ENCODE peak calls at places on chromosomes 13 and 19, in seven cellular contexts. O is fibroblast of pulmonary artery, V is omental fat pad, U is neural progenitor cell, A is glutamatergic neuron, H is GM13976, Q is endothelial cell. S is an unnamed sample.

GRCh38 chr13:107847406-107847805 is 367.9 kb downstream of the LIG4 start:
- DNase-seq in O (peak), V (no peak), U (peak), A (peak), H (no peak), Q (no peak), S (no peak)

GRCh38 chr19:51181913-51182419 is 39.9 kb downstream of the SIGLEC7 start:
- DNase-seq in O (no peak), V (no peak), U (peak), A (no peak), H (no peak), Q (no peak), S (no peak)

GRCh38 chr13:25775986-25776385 is 275.8 kb downstream of the SHISA2 start:
- DNase-seq in O (no peak), V (no peak), U (peak), A (no peak), H (no peak), Q (no peak), S (no peak)

GRCh38 chr13:92657565-92657964 is 569.0 kb upstream of the GPC6 start:
- DNase-seq in O (peak), V (no peak), U (no peak), A (no peak), H (no peak), Q (no peak), S (no peak)

GRCh38 chr19:40982594-40983101 is 8.4 kb upstream of the CYP2B6 start:
- DNase-seq in O (peak), V (no peak), U (no peak), A (no peak), H (no peak), Q (no peak), S (peak)

GRCh38 chr13:111936267-111936925 is 130.6 kb upstream of the SOX1 start:
- DNase-seq in O (no peak), V (no peak), U (no peak), A (no peak), H (no peak), Q (no peak), S (no peak)

GRCh38 chr13:48739346-48740037 is 85.8 kb downstream of the CYSLTR2 start:
- DNase-seq in O (peak), V (no peak), U (no peak), A (no peak), H (no peak), Q (no peak), S (no peak)

GRCh38 chr19:50357178-50358100 is 8.0 kb downstream of the NAPSA start:
- DNase-seq in O (peak), V (peak), U (peak), A (peak), H (peak), Q (peak), S (peak)

GRCh38 chr13:99587893-99588606 is 86.8 kb downstream of the TM9SF2 start:
- DNase-seq in O (no peak), V (no peak), U (no peak), A (no peak), H (no peak), Q (no peak), S (no peak)

GRCh38 chr19:11931051-11931450 is 6.1 kb downstream of the ZNF700 start:
- DNase-seq in O (no peak), V (no peak), U (no peak), A (no peak), H (no peak), Q (no peak), S (no peak)

GRCh38 chr19:5665781-5666513 is 14.4 kb downstream of the MICOS13 start:
- DNase-seq in O (peak), V (no peak), U (no peak), A (no peak), H (no peak), Q (no peak), S (peak)

GRCh38 chr19:43762814-43763213 is 8.1 kb upstream of the SMG9 start:
- DNase-seq in O (no peak), V (no peak), U (no peak), A (no peak), H (no peak), Q (no peak), S (no peak)

GRCh38 chr19:28504727-28505126 is 708.2 kb downstream of the UQCRFS1 start:
- DNase-seq in O (no peak), V (no peak), U (peak), A (no peak), H (no peak), Q (no peak), S (no peak)

GRCh38 chr19:56174086-56174485 is 1.7 kb upstream of the GALP start:
- DNase-seq in O (no peak), V (no peak), U (peak), A (no peak), H (no peak), Q (no peak), S (no peak)
- TF ChIP-seq CTCF in O (no peak), V (no peak), U (no peak), A (no peak), H (no peak), Q (no peak), S (no peak)

GRCh38 chr13:78689011-78689410 is 30.1 kb upstream of the OBI1 start:
- DNase-seq in O (no peak), V (no peak), U (peak), A (no peak), H (no peak), Q (no peak), S (no peak)
- TF ChIP-seq CTCF in O (no peak), V (no peak), U (peak), A (no peak), H (no peak), Q (no peak), S (no peak)

GRCh38 chr19:3732108-3732507 is 23.9 kb downstream of the TJP3 start:
- DNase-seq in O (no peak), V (no peak), U (no peak), A (no peak), H (no peak), Q (no peak), S (no peak)
- TF ChIP-seq CTCF in O (no peak), V (no peak), U (no peak), A (no peak), H (no peak), Q (peak), S (no peak)

GRCh38 chr13:33606692-33607091 is 211.3 kb upstream of the RFC3 start:
- DNase-seq in O (peak), V (no peak), U (peak), A (no peak), H (no peak), Q (no peak), S (no peak)
- TF ChIP-seq CTCF in O (no peak), V (no peak), U (peak), A (no peak), H (no peak), Q (no peak), S (no peak)

GRCh38 chr19:19119325-19120237 is 18.7 kb downstream of the TMEM161A start:
- DNase-seq in O (no peak), V (no peak), U (no peak), A (no peak), H (no peak), Q (no peak), S (no peak)

GRCh38 chr19:19123386-19123785 is 14.9 kb downstream of the TMEM161A start:
- DNase-seq in O (no peak), V (no peak), U (no peak), A (no peak), H (no peak), Q (no peak), S (no peak)

GRCh38 chr19:19122902-19123301 is 15.4 kb downstream of the TMEM161A start:
- DNase-seq in O (no peak), V (no peak), U (no peak), A (no peak), H (no peak), Q (no peak), S (no peak)

GRCh38 chr19:19120308-19121156 is 17.7 kb downstream of the TMEM161A start:
- DNase-seq in O (peak), V (no peak), U (peak), A (peak), H (no peak), Q (peak), S (no peak)

GRCh38 chr19:19121371-19121770 is 16.9 kb downstream of the TMEM161A start:
- DNase-seq in O (no peak), V (no peak), U (no peak), A (no peak), H (no peak), Q (no peak), S (no peak)
- TF ChIP-seq CTCF in O (no peak), V (no peak), U (no peak), A (no peak), H (no peak), Q (no peak), S (no peak)

S was measured in HFFc6.